ENCODE peak calls at places on chromosome 22, in four cellular contexts. L, T, X and I are unnamed samples.
A peak's percentile ranks its signal among the peaks of the same experiment; 100 is the strongest.

GRCh38 chr22:46175631-46176030 is 25.3 kb downstream of the PPARA start:
- DNase-seq in L (no peak), T (no peak), X (no peak), I (no peak)

GRCh38 chr22:24728790-24729637 is 45.5 kb downstream of the PIWIL3 start:
- DNase-seq in L (no peak), T (no peak), X (no peak), I (no peak)

GRCh38 chr22:42885446-42885845 is 28.4 kb upstream of the ARFGAP3 start:
- DNase-seq in L (no peak), T (no peak), X (no peak), I (no peak)

GRCh38 chr22:50417544-50417943 is 57.3 kb downstream of the SBF1 start:
- DNase-seq in L (no peak), T (no peak), X (no peak), I (no peak)

GRCh38 chr22:36144886-36145541 is 15.5 kb downstream of the APOL3 start:
- DNase-seq in L (no peak), T (peak; percentile 57), X (no peak), I (peak; percentile 61)

GRCh38 chr22:35742342-35743100 is 24.8 kb downstream of the APOL5 start:
- DNase-seq in L (no peak), T (no peak), X (no peak), I (peak; percentile 31)

GRCh38 chr22:42959472-42960145 is 55.3 kb downstream of the PACSIN2 start:
- DNase-seq in L (no peak), T (no peak), X (peak; percentile 71), I (peak; percentile 86)

GRCh38 chr22:20239951-20240773 is 28.0 kb downstream of the RTN4R start:
- DNase-seq in L (no peak), T (no peak), X (no peak), I (no peak)

GRCh38 chr22:44932493-44932892 is 77.3 kb downstream of the PHF21B start:
- DNase-seq in L (no peak), T (no peak), X (peak; percentile 55), I (no peak)

GRCh38 chr22:48899523-48900326 is 927.9 kb downstream of the BRD1 start:
- DNase-seq in L (peak; percentile 45), T (no peak), X (no peak), I (no peak)

GRCh38 chr22:49925525-49926128 is 7.2 kb downstream of the CRELD2 start:
- DNase-seq in L (no peak), T (peak; percentile 91), X (no peak), I (no peak)